ENCODE peak calls at places on chromosome 15, in five cellular contexts. K is HepG2, X is GM12878, C is SK-N-SH, A is K562. B is an unnamed sample.

GRCh38 chr15:74041311-74041756 is 41.0 kb downstream of the GOLGA6A start:
- DNase-seq in K (no peak), X (no peak), C (no peak), A (no peak), B (no peak)

GRCh38 chr15:77454956-77455355 is 34.3 kb downstream of the HMG20A start:
- DNase-seq in K (no peak), X (no peak), C (no peak), A (no peak), B (no peak)

GRCh38 chr15:88233921-88234320 is 22.6 kb downstream of the NTRK3 start:
- DNase-seq in K (no peak), X (no peak), C (no peak), A (no peak), B (no peak)

GRCh38 chr15:93974804-93975481 is 256.4 kb upstream of the MCTP2 start:
- DNase-seq in K (peak), X (no peak), C (peak), A (no peak), B (no peak)

GRCh38 chr15:41811432-41812195 is 16.3 kb upstream of the JMJD7 start:
- DNase-seq in K (peak), X (no peak), C (peak), A (peak), B (peak)

GRCh38 chr15:95918525-95918924 is 412.0 kb upstream of the NR2F2 start:
- DNase-seq in K (no peak), X (no peak), C (no peak), A (no peak), B (no peak)

GRCh38 chr15:55780292-55780691 is 37.3 kb upstream of the PRTG start:
- DNase-seq in K (no peak), X (no peak), C (no peak), A (no peak), B (no peak)

GRCh38 chr15:38868326-38869114 is 303.9 kb upstream of the RASGRP1 start:
- DNase-seq in K (peak), X (no peak), C (no peak), A (no peak), B (no peak)

GRCh38 chr15:46304320-46304719 is 669.5 kb downstream of the SQOR start:
- DNase-seq in K (peak), X (no peak), C (peak), A (peak), B (peak)

GRCh38 chr15:49865925-49866757 is 245.3 kb downstream of the DTWD1 start:
- DNase-seq in K (no peak), X (no peak), C (no peak), A (no peak), B (no peak)

GRCh38 chr15:86040360-86041095 is 39.1 kb upstream of the AGBL1 start:
- DNase-seq in K (no peak), X (no peak), C (no peak), A (no peak), B (no peak)

GRCh38 chr15:85865070-85865684 is 70.5 kb upstream of the KLHL25 start:
- DNase-seq in K (peak), X (no peak), C (peak), A (peak), B (peak)

GRCh38 chr15:78909791-78910228 is 35.0 kb downstream of the CTSH start:
- DNase-seq in K (peak), X (peak), C (peak), A (peak), B (no peak)

GRCh38 chr15:91982401-91982800 is 128.9 kb downstream of the SLCO3A1 start:
- DNase-seq in K (no peak), X (no peak), C (no peak), A (no peak), B (no peak)

GRCh38 chr15:67863442-67863987 is 23.7 kb upstream of the RNU6-1 start:
- DNase-seq in K (peak), X (peak), C (peak), A (peak), B (peak)

GRCh38 chr15:57537072-57537471 is 54.6 kb upstream of the MYZAP start:
- DNase-seq in K (peak), X (no peak), C (no peak), A (no peak), B (no peak)
- TF ChIP-seq REST in K (no peak), X (no peak), C (no peak), A (no peak), B (no peak)

DNA sequence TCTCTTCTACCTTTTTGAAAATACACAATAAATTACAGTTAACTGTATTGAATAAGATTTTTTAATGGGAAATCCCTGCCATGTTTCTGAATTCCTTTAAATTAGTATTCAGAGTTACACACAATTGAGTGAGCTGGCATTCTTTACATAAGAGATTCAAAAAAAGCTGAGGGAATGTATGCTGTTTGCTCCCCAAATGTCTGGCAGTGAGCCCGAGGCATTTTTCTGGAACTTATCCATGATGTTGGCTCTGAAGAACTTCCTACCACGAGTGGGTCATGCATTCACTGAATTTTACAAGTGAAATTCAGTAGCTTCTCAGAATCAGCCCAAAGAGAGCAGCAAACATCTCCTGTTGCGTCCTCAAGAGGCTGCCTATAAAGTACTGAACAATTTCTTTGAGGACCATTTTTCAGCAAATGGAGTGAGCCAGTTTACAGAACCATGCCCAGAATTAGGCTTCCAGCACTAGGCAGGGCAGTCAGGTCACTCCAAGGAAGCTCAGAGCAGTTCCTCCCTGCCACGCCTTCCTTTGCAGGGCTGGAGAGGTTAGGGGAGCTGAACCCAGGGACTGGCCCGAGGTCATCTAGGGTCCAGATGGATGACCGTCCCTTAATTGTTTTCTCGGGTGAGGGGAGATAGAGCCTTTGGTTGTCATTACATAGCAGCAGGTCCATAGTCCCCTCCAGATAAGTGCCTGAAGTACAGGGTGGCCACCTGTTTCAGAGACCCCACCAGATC is 21.2 kb downstream of the GABRA5 start:
- DNase-seq in K (no peak), X (no peak), C (no peak), A (no peak), B (no peak)
- TF ChIP-seq GABPA in K (no peak), X (no peak), C (no peak), A (no peak), B (no peak)

DNA sequence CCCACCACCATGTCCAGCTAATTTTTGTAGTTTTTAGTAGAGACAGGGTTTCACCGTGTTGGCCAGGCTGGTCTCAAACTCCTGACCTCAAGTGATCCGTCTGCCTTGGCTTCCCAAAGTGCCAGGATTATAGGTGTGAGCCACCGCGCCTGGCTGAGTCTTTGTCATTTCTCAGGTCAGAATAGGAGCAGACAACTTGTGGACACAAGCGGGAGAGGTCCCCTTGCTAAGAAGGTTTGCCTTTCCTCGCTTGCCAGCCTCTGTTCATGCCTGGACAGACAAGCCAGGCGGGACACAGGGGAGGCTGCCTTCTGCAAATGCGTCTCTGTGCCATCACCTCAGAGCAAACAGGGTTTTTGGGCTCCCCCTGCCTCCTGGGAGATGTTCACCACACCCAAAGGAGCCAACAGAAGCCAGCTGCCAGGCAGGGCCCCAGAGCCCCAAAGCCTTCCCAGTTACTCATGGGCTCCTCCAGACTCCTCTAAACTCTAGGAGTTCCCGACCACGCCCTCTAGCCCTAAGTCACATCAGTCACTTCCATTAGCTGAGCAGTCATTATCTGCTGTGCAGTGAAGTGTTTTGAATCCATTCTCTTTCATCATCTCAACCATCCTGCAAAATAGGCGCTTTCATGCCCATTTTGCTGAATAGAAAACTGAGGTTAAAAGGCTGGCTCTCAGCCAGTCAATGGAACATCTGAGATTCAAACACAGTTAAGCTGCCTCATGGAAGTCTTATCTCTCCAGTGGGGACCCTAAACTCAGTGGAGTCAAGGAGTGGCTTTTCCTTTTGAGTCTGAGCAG is 245.0 kb downstream of the UACA start:
- DNase-seq in K (no peak), X (no peak), C (no peak), A (no peak), B (no peak)
- TF ChIP-seq REST in K (no peak), X (no peak), C (no peak), A (no peak), B (no peak)

GRCh38 chr15:63480441-63480821 is 24.0 kb upstream of the USP3 start:
- DNase-seq in K (peak), X (no peak), C (no peak), A (no peak), B (no peak)

GRCh38 chr15:63483521-63484371 is 20.6 kb upstream of the USP3 start:
- DNase-seq in K (no peak), X (peak), C (no peak), A (no peak), B (peak)

GRCh38 chr15:63481105-63481810 is 23.1 kb upstream of the USP3 start:
- DNase-seq in K (no peak), X (peak), C (no peak), A (no peak), B (no peak)

GRCh38 chr15:63484433-63484832 is 20.0 kb upstream of the USP3 start:
- DNase-seq in K (no peak), X (no peak), C (no peak), A (no peak), B (no peak)

DNA sequence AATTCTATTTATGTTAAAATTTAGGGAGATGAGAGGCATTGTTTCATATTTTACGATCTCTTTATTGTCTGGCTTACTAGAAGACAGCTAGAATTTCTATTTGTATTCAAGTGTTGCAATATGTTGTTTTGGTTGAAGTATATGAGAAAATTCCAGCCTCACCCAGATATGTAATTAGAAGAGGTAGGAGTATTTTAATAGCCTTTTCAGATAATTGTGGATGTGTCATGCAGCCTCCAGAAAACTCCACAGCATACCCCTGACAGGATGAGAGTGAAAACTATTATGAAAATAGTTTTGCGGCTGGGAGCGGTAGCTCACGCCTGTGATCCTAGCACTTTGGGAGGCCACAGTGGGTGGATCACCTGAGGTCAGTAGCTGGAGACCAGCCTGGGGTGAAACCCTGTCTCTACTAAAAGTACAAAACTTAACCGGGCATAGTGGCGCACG is 21.5 kb upstream of the USP3 start:
- DNase-seq in K (no peak), X (no peak), C (no peak), A (no peak), B (no peak)
- TF ChIP-seq GABPA in K (no peak), X (no peak), C (no peak), A (no peak), B (no peak)

DNA sequence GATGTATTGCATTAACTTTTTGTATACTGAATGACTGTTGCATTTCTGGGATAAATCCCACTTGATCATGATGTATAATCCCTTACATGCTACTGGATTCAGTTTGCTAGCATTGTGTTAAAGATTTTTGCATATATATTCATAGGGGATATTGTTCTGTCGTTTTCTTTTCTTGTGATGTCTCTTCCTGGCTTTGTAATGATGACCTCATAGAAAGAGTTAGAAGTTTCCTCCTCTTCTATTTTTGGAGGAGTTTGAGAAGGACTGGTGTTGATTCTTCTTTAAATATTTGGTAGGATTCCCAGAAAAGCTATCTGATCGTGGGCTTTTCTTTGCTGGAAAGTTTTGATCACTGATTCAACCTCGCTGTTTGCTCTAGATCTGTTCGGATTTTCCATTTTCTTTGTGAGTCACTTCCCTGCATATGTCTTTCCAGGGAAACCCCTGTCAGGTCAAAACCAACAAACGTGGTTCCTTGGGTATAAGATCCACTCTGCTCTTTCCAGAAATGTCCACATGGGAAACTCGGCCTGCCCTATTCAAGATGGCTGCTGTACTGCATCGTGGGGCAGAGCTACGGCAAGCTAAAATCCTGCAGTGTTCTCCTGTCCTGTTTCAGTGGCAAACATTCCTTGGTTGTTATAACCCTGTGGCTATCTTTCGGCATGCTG is 120.4 kb downstream of the GABRG3 start:
- DNase-seq in K (no peak), X (no peak), C (no peak), A (peak), B (no peak)
- TF ChIP-seq REST in K (no peak), X (no peak), C (no peak), A (no peak), B (no peak)

GRCh38 chr15:29686079-29686425 is 136.2 kb downstream of the TJP1 start:
- DNase-seq in K (no peak), X (no peak), C (no peak), A (no peak), B (no peak)

GRCh38 chr15:29682781-29683180 is 139.5 kb downstream of the TJP1 start:
- DNase-seq in K (no peak), X (no peak), C (no peak), A (no peak), B (no peak)

GRCh38 chr15:29686445-29687203 is 135.6 kb downstream of the TJP1 start:
- DNase-seq in K (no peak), X (no peak), C (no peak), A (no peak), B (no peak)

GRCh38 chr15:29687204-29687768 is 135.0 kb downstream of the TJP1 start:
- DNase-seq in K (no peak), X (no peak), C (no peak), A (no peak), B (no peak)

GRCh38 chr15:29685156-29686078 is 136.9 kb downstream of the TJP1 start:
- DNase-seq in K (no peak), X (no peak), C (no peak), A (no peak), B (no peak)
- TF ChIP-seq GABPA in K (no peak), X (no peak), C (no peak), A (no peak), B (no peak)

GRCh38 chr15:75785771-75786563 is 57.3 kb upstream of the UBE2Q2 start:
- DNase-seq in K (peak), X (no peak), C (peak), A (peak), B (no peak)
- TF ChIP-seq REST in K (no peak), X (no peak), C (no peak), A (no peak), B (no peak)